ENCODE peak calls at places on chromosome 10, in six cellular contexts. S is transverse colon, M is HCT116, D is HepG2, H is prostate gland, U is H1. Z is an unnamed sample.

GRCh38 chr10:83195021-83195420 is 944.3 kb upstream of the GHITM start:
- DNase-seq in H (no peak), U (no peak), S (no peak), M (no peak), D (no peak), Z (no peak)

GRCh38 chr10:35470535-35470934 is 134.2 kb downstream of the CCNY start:
- DNase-seq in H (no peak), D (no peak), U (no peak), S (no peak), M (no peak), Z (no peak)

GRCh38 chr10:36671607-36672006 is 453.8 kb upstream of the ANKRD30A start:
- DNase-seq in U (no peak), S (no peak), H (no peak), M (no peak), D (no peak), Z (no peak)

GRCh38 chr10:127649642-127650041 is 87.3 kb upstream of the FOXI2 start:
- DNase-seq in M (peak), S (no peak), U (peak), D (peak), H (no peak), Z (no peak)

GRCh38 chr10:6048281-6049030 is 13.7 kb downstream of the IL2RA start:
- DNase-seq in U (peak), H (no peak), S (no peak), M (no peak), D (no peak), Z (no peak)

GRCh38 chr10:11515596-11516418 is 95.6 kb downstream of the USP6NL start:
- DNase-seq in U (no peak), S (peak), H (peak), D (peak), M (peak), Z (no peak)

GRCh38 chr10:28137907-28138880 is 139.3 kb upstream of the ODAD2 start:
- DNase-seq in H (no peak), M (peak), D (no peak), U (no peak), S (no peak), Z (no peak)

GRCh38 chr10:118725784-118726507 is 28.8 kb downstream of the CACUL1 start:
- DNase-seq in H (no peak), D (no peak), S (no peak), M (no peak), U (no peak), Z (no peak)

GRCh38 chr10:60757422-60757895 is 20.8 kb upstream of the CDK1 start:
- DNase-seq in D (no peak), M (no peak), S (no peak), U (no peak), H (no peak), Z (no peak)

GRCh38 chr10:74040200-74041126 is 42.5 kb downstream of the VCL start:
- DNase-seq in D (no peak), U (no peak), M (no peak), S (no peak), H (no peak), Z (no peak)

GRCh38 chr10:13586676-13587355 is at the start of gene PRPF18:
- DNase-seq in S (peak), H (peak), M (peak), U (peak), D (peak), Z (peak)

GRCh38 chr10:49174926-49175500 is 13.2 kb downstream of the TMEM273 start:
- DNase-seq in U (no peak), S (no peak), H (peak), M (no peak), D (no peak), Z (no peak)

GRCh38 chr10:75223507-75223906 is 12.2 kb downstream of the COMTD1 start:
- DNase-seq in M (no peak), U (no peak), H (no peak), S (no peak), D (no peak), Z (no peak)

GRCh38 chr10:34520510-34520909 is 294.6 kb downstream of the PARD3 start:
- DNase-seq in S (no peak), D (no peak), H (no peak), M (no peak), U (no peak), Z (no peak)

GRCh38 chr10:3693031-3693714 is 91.8 kb downstream of the KLF6 start:
- DNase-seq in S (no peak), H (no peak), D (no peak), M (no peak), U (no peak), Z (no peak)

GRCh38 chr10:111612273-111612672 is 535.4 kb downstream of the ADRA2A start:
- DNase-seq in S (no peak), D (no peak), M (no peak), U (no peak), H (no peak), Z (no peak)

GRCh38 chr10:117216611-117217195 is 19.4 kb downstream of the KCNK18 start:
- DNase-seq in S (peak), U (peak), D (peak), M (peak), H (peak), Z (peak)

GRCh38 chr10:63005246-63005645 is 127.9 kb upstream of the NRBF2 start:
- DNase-seq in H (no peak), S (no peak), M (no peak), D (no peak), U (no peak), Z (no peak)

GRCh38 chr10:131381576-131381975 is 70.1 kb upstream of the TCERG1L start:
- DNase-seq in D (no peak), U (no peak), S (no peak), M (no peak), H (no peak), Z (no peak)

GRCh38 chr10:1253476-1254353 is 197.5 kb downstream of the WDR37 start:
- DNase-seq in H (no peak), U (no peak), D (no peak), S (no peak), M (no peak), Z (no peak)

GRCh38 chr10:73647211-73647874 is 6.1 kb upstream of the MYOZ1 start:
- DNase-seq in H (peak), M (no peak), U (peak), S (peak), D (no peak), Z (peak)

GRCh38 chr10:110218627-110219026 is 11.2 kb downstream of the MXI1 start:
- DNase-seq in S (no peak), D (no peak), U (no peak), M (no peak), H (no peak), Z (no peak)

GRCh38 chr10:76023007-76023406 is 591.6 kb downstream of the LRMDA start:
- DNase-seq in M (no peak), D (no peak), S (no peak), H (no peak), U (no peak), Z (no peak)

GRCh38 chr10:77925795-77926565 is 575 bp downstream of the DLG5 start:
- DNase-seq in H (peak), S (peak), M (no peak), D (no peak), U (peak), Z (peak)

GRCh38 chr10:18409599-18410397 is 241.6 kb downstream of the NSUN6 start:
- DNase-seq in H (no peak), D (no peak), M (no peak), S (no peak), U (no peak), Z (no peak)

GRCh38 chr10:120511165-120511564 is 54.1 kb downstream of the PLPP4 start:
- DNase-seq in D (no peak), M (no peak), S (no peak), H (no peak), U (no peak), Z (no peak)

GRCh38 chr10:86665868-86666267 is 2.4 kb upstream of the LDB3 start:
- DNase-seq in U (no peak), H (no peak), S (no peak), M (no peak), D (no peak), Z (no peak)

GRCh38 chr10:33123680-33124079 is 165.7 kb upstream of the ITGB1 start:
- DNase-seq in U (no peak), D (no peak), S (no peak), H (no peak), M (no peak), Z (no peak)

GRCh38 chr10:111113961-111114830 is 37.4 kb downstream of the ADRA2A start:
- DNase-seq in D (no peak), M (no peak), S (no peak), H (no peak), U (no peak), Z (no peak)

GRCh38 chr10:53601260-53601875 is 828.8 kb upstream of the MBL2 start:
- DNase-seq in S (no peak), U (no peak), H (no peak), M (peak), D (peak), Z (no peak)

GRCh38 chr10:101099901-101100300 is 31.2 kb upstream of the TLX1 start:
- DNase-seq in H (no peak), M (no peak), D (no peak), S (no peak), U (no peak), Z (no peak)

GRCh38 chr10:11014671-11015141 is 3.0 kb upstream of the CELF2 start:
- DNase-seq in D (no peak), H (no peak), S (peak), U (no peak), M (no peak), Z (no peak)

GRCh38 chr10:15370212-15370740 is 813 bp downstream of the FAM171A1 start:
- DNase-seq in S (peak), D (no peak), H (peak), M (no peak), U (peak), Z (peak)
- TF ChIP-seq POLR2AphosphoS5 in S (no peak), D (no peak), H (no peak), M (no peak), U (no peak), Z (no peak)

GRCh38 chr10:71835671-71836593 is 15.1 kb downstream of the PSAP start:
- DNase-seq in S (peak), D (peak), U (no peak), H (no peak), M (no peak), Z (no peak)
- TF ChIP-seq POLR2AphosphoS5 in S (no peak), D (no peak), U (no peak), H (no peak), M (no peak), Z (no peak)

GRCh38 chr10:15780353-15781135 is 60.8 kb upstream of the ITGA8 start:
- DNase-seq in U (no peak), H (peak), D (no peak), M (no peak), S (no peak), Z (no peak)
- TF ChIP-seq POLR2AphosphoS5 in U (no peak), H (no peak), D (no peak), M (no peak), S (no peak), Z (no peak)

GRCh38 chr10:46543379-46544014 is 13.0 kb downstream of the GPRIN2 start:
- DNase-seq in U (no peak), M (no peak), S (peak), H (no peak), D (no peak), Z (peak)
- TF ChIP-seq POLR2AphosphoS5 in U (no peak), M (no peak), S (no peak), H (no peak), D (no peak), Z (no peak)

GRCh38 chr10:21092683-21093524 is 195.8 kb upstream of the NEBL start:
- DNase-seq in M (no peak), S (no peak), U (no peak), H (no peak), D (no peak), Z (no peak)
- TF ChIP-seq POLR2AphosphoS5 in M (no peak), S (no peak), U (no peak), H (no peak), D (no peak), Z (no peak)

DNA sequence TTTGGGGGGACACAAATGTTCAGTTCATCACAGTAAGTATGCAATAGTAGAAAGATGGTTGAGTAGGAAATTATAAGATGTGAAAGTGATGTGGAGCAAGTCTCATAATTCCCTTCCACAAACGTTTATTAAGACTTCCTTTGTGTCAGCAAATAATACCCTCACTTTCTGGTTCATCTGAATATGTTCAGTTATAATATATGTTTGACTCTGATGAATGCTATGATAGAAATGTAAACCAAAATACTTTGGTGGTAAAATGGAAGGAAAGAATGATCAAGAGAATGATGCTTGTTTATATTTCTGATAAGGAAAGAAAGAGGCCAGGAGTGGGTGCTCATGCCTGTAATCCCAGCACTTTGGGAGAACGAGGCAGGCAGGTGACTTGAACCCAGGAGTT is 111.7 kb upstream of the PLXDC2 start:
- DNase-seq in M (no peak), D (no peak), H (no peak), S (no peak), U (no peak), Z (no peak)
- TF ChIP-seq POLR2AphosphoS5 in M (no peak), D (no peak), H (no peak), S (no peak), U (no peak), Z (no peak)

GRCh38 chr10:79068562-79069324 is at the start of gene ZMIZ1:
- DNase-seq in D (peak), M (peak), U (peak), H (peak), S (peak), Z (peak)
- TF ChIP-seq POLR2AphosphoS5 in D (peak), M (peak), U (no peak), H (peak), S (peak), Z (peak)

DNA sequence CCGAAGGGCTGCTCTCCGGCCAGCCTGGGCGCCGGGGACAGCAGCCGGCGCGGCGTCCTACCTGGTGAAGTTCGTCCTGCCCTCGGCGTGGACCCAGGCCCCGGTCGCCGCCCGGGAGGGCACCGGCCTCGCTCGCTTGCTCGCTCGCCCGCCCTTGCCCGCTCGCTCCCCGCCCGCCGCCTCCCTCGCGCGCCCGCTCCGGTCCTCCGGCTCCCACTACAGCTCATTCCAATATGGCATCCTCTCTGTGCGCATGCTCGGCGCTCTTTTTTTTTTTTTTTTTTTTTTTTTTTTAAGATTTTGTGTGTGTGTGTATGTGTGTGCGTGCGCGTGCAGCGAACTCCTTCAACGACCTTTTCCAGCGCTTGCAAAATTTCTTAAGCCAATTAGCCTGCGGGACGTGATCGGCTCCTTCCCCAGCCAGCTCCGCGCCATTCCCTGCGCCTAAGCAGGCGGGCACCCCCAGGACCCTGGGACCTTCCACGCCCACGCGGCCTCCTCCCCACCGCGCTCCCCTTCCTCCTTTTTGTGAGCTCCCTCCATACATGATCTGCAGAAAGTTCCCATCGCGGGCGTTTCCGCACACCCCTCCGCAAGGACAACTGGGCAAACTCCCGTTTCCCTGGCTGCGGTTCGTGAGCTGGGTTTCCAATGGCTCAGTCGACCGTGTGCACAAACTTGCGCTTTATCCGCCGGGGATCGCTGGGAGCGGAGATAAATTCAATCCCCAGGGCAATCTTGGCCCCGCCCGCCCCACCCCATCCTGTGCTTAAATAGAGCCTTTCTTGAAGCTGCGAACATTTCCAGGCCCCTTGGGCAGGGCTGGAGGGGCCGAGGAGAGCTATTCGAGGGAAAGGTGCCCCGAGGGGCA is at the start of gene SFMBT2:
- DNase-seq in M (no peak), U (peak), S (peak), H (peak), D (no peak), Z (peak)
- TF ChIP-seq POLR2AphosphoS5 in M (no peak), U (no peak), S (peak), H (peak), D (no peak), Z (no peak)

DNA sequence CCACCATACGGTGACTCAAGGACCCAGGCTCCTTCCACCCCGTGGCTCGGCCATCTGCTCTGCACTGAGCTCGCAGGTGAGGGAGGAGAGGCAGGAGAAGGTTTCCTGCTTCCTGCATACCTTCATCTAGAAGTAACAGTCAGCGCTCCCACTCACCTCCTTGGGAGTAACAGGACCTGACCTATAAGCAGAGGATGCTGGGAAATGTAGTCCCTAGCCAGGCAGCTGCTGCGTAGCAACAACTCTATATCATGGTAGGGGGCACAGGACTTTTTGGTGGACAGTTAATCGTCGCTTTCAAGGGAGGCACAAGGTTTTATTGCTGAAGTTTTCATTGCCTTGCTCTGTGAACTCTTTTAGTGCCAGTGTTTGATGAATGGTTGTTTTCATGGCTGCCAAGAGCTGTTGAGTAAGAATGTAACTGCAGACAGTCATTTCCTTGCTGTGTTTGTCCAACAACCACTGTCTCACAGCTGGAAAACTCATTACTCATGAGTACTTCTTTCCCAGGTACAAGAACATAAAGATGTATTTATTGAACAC is 10.2 kb upstream of the ZFYVE27 start:
- DNase-seq in S (peak), U (no peak), D (peak), H (peak), M (no peak), Z (peak)
- TF ChIP-seq POLR2AphosphoS5 in S (peak), U (peak), D (no peak), H (peak), M (no peak), Z (no peak)

GRCh38 chr10:105774881-105775280 is 1133.8 kb downstream of the SORCS3 start:
- DNase-seq in D (no peak), H (no peak), U (no peak), S (no peak), M (no peak), Z (no peak)
- TF ChIP-seq POLR2AphosphoS5 in D (no peak), H (no peak), U (no peak), S (no peak), M (no peak), Z (no peak)